ENCODE peak calls at places on chromosomes 4 and X, in eight cellular contexts. D, F, R, V, H, W, Y and P are unnamed samples.

GRCh38 chr4:26267087-26267486 is 53.7 kb upstream of the RBPJ start:
- DNase-seq in D (no peak), R (peak; percentile 72), W (no peak), F (no peak), V (no peak), Y (peak; percentile 31), H (no peak), P (no peak)

GRCh38 chr4:184961693-184962092 is 56.6 kb upstream of the HELT start:
- DNase-seq in Y (peak; percentile 32), V (no peak), H (no peak), R (no peak), D (no peak), F (no peak), W (no peak), P (no peak)

GRCh38 chr4:74376888-74377483 is 12.0 kb downstream of the EREG start:
- DNase-seq in F (peak; percentile 46), D (no peak), W (no peak), H (peak; percentile 40), R (no peak), V (no peak), Y (no peak), P (peak; percentile 67)

GRCh38 chrX:69618803-69619202 is 2.9 kb downstream of the EDA start:
- DNase-seq in V (no peak), R (no peak), D (no peak), Y (no peak), F (no peak), H (peak; percentile 28), W (peak; percentile 12), P (no peak)

GRCh38 chr4:47913328-47913727 is 1.1 kb downstream of the NFXL1 start:
- DNase-seq in H (no peak), V (no peak), Y (no peak), D (no peak), R (no peak), F (peak; percentile 51), W (no peak), P (no peak)

GRCh38 chr4:68960294-68961163 is 8.9 kb upstream of the UGT2A3 start:
- DNase-seq in F (no peak), R (no peak), Y (no peak), W (no peak), H (no peak), V (no peak), D (no peak), P (no peak)

GRCh38 chrX:141838016-141838415 is at the start of gene MAGEC3:
- DNase-seq in D (no peak), H (no peak), W (no peak), R (no peak), Y (no peak), V (no peak), F (no peak), P (no peak)

GRCh38 chr4:8848507-8849265 is 23.0 kb downstream of the HMX1 start:
- DNase-seq in W (peak; percentile 1), H (no peak), R (no peak), Y (no peak), D (no peak), F (no peak), V (no peak), P (no peak)

GRCh38 chrX:133638285-133638684 is 223.0 kb upstream of the GPC4 start:
- DNase-seq in H (no peak), R (no peak), V (no peak), Y (peak; percentile 35), F (peak; percentile 69), W (no peak), D (no peak), P (no peak)

GRCh38 chr4:174523003-174523693 is 860 bp upstream of the HPGD start:
- DNase-seq in H (peak; percentile 10), Y (no peak), F (no peak), W (no peak), R (no peak), D (no peak), V (no peak), P (peak; percentile 21)

GRCh38 chrX:16869393-16870094 is 618 bp downstream of the RBBP7 start:
- DNase-seq in W (peak; percentile 55), R (peak; percentile 13), V (no peak), Y (peak; percentile 30), F (peak; percentile 9), D (peak; percentile 43), H (peak; percentile 60), P (no peak)

GRCh38 chrX:16867947-16868346 is 2.2 kb downstream of the RBBP7 start:
- DNase-seq in W (no peak), V (no peak), R (no peak), D (no peak), Y (no peak), H (no peak), F (no peak), P (no peak)

GRCh38 chrX:16870861-16871584 is 861 bp upstream of the RBBP7 start:
- DNase-seq in H (no peak), Y (peak; percentile 31), W (peak; percentile 54), F (no peak), V (no peak), R (peak; percentile 31), D (peak; percentile 56), P (no peak)

GRCh38 chrX:16870095-16870860 is at the start of gene RBBP7:
- DNase-seq in W (peak; percentile 96), F (peak; percentile 94), H (peak; percentile 96), R (peak; percentile 90), D (peak; percentile 92), Y (peak; percentile 91), V (peak; percentile 92), P (peak; percentile 60)

GRCh38 chrX:16868920-16869319 is 1.2 kb downstream of the RBBP7 start:
- DNase-seq in V (no peak), W (no peak), R (no peak), Y (no peak), D (no peak), H (no peak), F (no peak), P (no peak)
- H3K27ac ChIP-seq in V (peak overlapping the region; percentile 94), W (peak overlapping the region; percentile 100), R (peak overlapping the region; percentile 92), Y (peak overlapping the region; percentile 88), D (no peak overlapping the region), H (no peak overlapping the region), F (peak overlapping the region; percentile 44), P (peak overlapping the region; percentile 90)

GRCh38 chrX:111867236-111867635 is 8.7 kb upstream of the TRPC5OS start:
- DNase-seq in Y (no peak), W (no peak), F (no peak), V (no peak), H (no peak), D (no peak), R (no peak), P (no peak)

GRCh38 chrX:111874241-111874640 is 1.7 kb upstream of the TRPC5OS start:
- DNase-seq in W (peak; percentile 24), V (no peak), Y (no peak), H (peak; percentile 75), R (no peak), F (no peak), D (no peak), P (no peak)

GRCh38 chrX:111869639-111870034 is 6.3 kb upstream of the TRPC5OS start:
- DNase-seq in H (peak; percentile 66), V (no peak), W (peak; percentile 62), D (no peak), F (peak; percentile 35), Y (peak; percentile 28), R (no peak), P (peak; percentile 57)

GRCh38 chrX:111868726-111869638 is 7.0 kb upstream of the TRPC5OS start:
- DNase-seq in W (peak; percentile 35), D (no peak), F (peak; percentile 3), Y (no peak), H (peak; percentile 6), R (no peak), V (no peak), P (no peak)
- H3K27ac ChIP-seq in W (peak overlapping the region; percentile 56), D (no peak overlapping the region), F (no peak overlapping the region), Y (no peak overlapping the region), H (no peak overlapping the region), R (no peak overlapping the region), V (no peak overlapping the region), P (no peak overlapping the region)

GRCh38 chr4:1040344-1041146 is 29.1 kb downstream of the FGFRL1 start:
- DNase-seq in F (no peak), W (no peak), D (no peak), V (no peak), H (no peak), Y (no peak), R (no peak), P (no peak)
- H3K27ac ChIP-seq in F (no peak overlapping the region), W (no peak overlapping the region), D (no peak overlapping the region), V (no peak overlapping the region), H (no peak overlapping the region), Y (peak overlapping the region; percentile 87), R (no peak overlapping the region), P (peak overlapping the region; percentile 82)

DNA sequence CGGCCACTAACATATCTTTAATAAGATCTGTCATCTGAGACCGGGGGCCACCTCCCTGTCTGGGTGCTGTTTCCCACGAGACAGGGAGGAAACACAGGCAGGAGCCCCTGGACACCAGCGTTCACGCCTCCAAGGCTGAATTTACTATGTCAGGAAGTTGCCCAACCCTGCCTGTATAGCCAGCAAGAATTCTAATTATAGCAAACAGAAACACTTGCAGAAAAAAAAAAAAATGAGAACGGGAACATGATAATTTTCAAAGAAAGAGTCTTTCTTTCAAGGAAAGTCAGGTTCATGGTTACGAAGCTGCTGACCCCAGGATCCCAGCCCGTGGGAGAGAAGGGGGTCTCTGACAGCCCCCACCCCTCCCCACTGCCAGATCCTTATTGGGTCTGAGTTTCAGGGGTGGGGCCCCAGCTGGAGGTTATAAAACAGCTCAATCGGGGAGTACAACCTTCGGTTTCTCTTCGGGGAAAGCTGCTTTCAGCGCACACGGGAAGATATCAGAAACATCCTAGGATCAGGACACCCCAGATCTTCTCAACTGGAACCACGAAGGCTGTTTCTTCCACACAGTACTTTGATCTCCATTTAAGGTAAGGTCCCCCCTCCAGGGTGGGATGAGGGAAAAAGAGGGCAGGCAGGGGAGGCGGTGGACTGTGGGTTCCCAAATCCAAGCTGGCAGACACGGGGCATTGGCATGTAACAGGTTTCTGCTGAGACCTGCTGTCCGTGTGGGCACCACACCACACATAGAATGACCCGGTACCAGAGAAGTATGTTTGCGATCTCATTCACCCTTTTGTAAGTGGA is at the start of gene IL3RA:
- DNase-seq in D (peak; percentile 66), R (no peak), W (no peak), V (no peak), Y (no peak), F (no peak), H (no peak), P (no peak)
- H3K27ac ChIP-seq in D (peak within 1 kb of the TSS; percentile 69), R (peak within 1 kb of the TSS; percentile 77), W (no peak within 1 kb of the TSS), V (no peak within 1 kb of the TSS), Y (peak within 1 kb of the TSS; percentile 73), F (no peak within 1 kb of the TSS), H (no peak within 1 kb of the TSS), P (no peak within 1 kb of the TSS)

GRCh38 chrX:136067097-136067496 is 80.2 kb upstream of the FHL1 start:
- DNase-seq in W (no peak), Y (no peak), H (no peak), V (no peak), R (no peak), D (no peak), F (no peak), P (no peak)

GRCh38 chrX:136061302-136061701 is 76.1 kb downstream of the SLC9A6 start:
- DNase-seq in H (no peak), Y (no peak), F (no peak), W (no peak), R (peak; percentile 15), D (no peak), V (no peak), P (no peak)

GRCh38 chrX:136065044-136065671 is 79.9 kb downstream of the SLC9A6 start:
- DNase-seq in V (no peak), W (peak; percentile 11), D (peak; percentile 50), R (peak; percentile 59), H (peak; percentile 60), Y (no peak), F (no peak), P (no peak)

GRCh38 chrX:136064661-136065043 is 79.4 kb downstream of the SLC9A6 start:
- DNase-seq in H (no peak), V (no peak), F (no peak), R (no peak), D (no peak), Y (no peak), W (no peak), P (no peak)

GRCh38 chrX:136063340-136064079 is 78.3 kb downstream of the SLC9A6 start:
- DNase-seq in Y (no peak), W (no peak), F (no peak), H (peak; percentile 51), V (no peak), R (no peak), D (peak; percentile 49), P (no peak)
- H3K27ac ChIP-seq in Y (peak overlapping the region; percentile 72), W (no peak overlapping the region), F (no peak overlapping the region), H (peak overlapping the region; percentile 22), V (peak overlapping the region; percentile 22), R (peak overlapping the region; percentile 67), D (peak overlapping the region; percentile 31), P (no peak overlapping the region)